ENCODE peak calls at places on chromosome 15, in eight cellular contexts. L, N, S, T, I, V, U and E are unnamed samples.

GRCh38 chr15:69643476-69643875 is 190.9 kb downstream of the RPLP1 start:
- DNase-seq in T (no peak), V (no peak), S (no peak), L (no peak), U (no peak), N (no peak), I (no peak), E (no peak)

GRCh38 chr15:40091861-40092415 is 16.7 kb downstream of the BMF start:
- DNase-seq in L (no peak), U (no peak), T (no peak), I (no peak), N (no peak), V (no peak), S (no peak), E (peak; percentile 96)

GRCh38 chr15:40249477-40250303 is 10.8 kb downstream of the PAK6 start:
- DNase-seq in T (no peak), U (no peak), I (no peak), V (peak; percentile 32), L (no peak), N (no peak), S (no peak), E (no peak)

GRCh38 chr15:57526615-57527014 is 65.1 kb upstream of the MYZAP start:
- DNase-seq in L (peak; percentile 21), N (no peak), I (no peak), V (no peak), T (no peak), S (no peak), U (no peak), E (no peak)

GRCh38 chr15:101391981-101392566 is 97.0 kb upstream of the SNRPA1 start:
- DNase-seq in I (no peak), N (no peak), S (no peak), T (no peak), U (no peak), V (no peak), L (no peak), E (no peak)

GRCh38 chr15:25694823-25695312 is 168.3 kb downstream of the ATP10A start:
- DNase-seq in N (no peak), I (no peak), U (no peak), L (no peak), V (no peak), S (no peak), T (no peak), E (no peak)

GRCh38 chr15:81897011-81897677 is 148.7 kb downstream of the MEX3B start:
- DNase-seq in S (no peak), L (no peak), V (no peak), T (no peak), I (no peak), U (no peak), N (no peak), E (no peak)

GRCh38 chr15:25437751-25438600 is 848 bp downstream of the UBE3A start:
- DNase-seq in V (peak; percentile 83), L (peak; percentile 63), T (peak; percentile 58), N (peak; percentile 88), U (peak; percentile 66), I (peak; percentile 78), S (no peak), E (peak; percentile 76)

GRCh38 chr15:38809621-38810020 is 245.0 kb upstream of the RASGRP1 start:
- DNase-seq in U (no peak), V (no peak), S (no peak), T (no peak), I (no peak), L (no peak), N (no peak), E (no peak)

GRCh38 chr15:58627046-58627445 is 122.5 kb downstream of the ADAM10 start:
- DNase-seq in I (no peak), V (no peak), L (no peak), U (no peak), T (no peak), N (no peak), S (no peak), E (no peak)

GRCh38 chr15:58626378-58626777 is 123.1 kb downstream of the ADAM10 start:
- DNase-seq in U (no peak), I (no peak), V (no peak), N (no peak), L (no peak), T (no peak), S (no peak), E (no peak)

GRCh38 chr15:58629625-58630024 is 119.9 kb downstream of the ADAM10 start:
- DNase-seq in I (no peak), U (no peak), T (no peak), S (no peak), N (no peak), V (no peak), L (no peak), E (no peak)

GRCh38 chr15:58627706-58628105 is 121.8 kb downstream of the ADAM10 start:
- DNase-seq in V (no peak), T (no peak), N (no peak), S (no peak), L (peak; percentile 49), I (no peak), U (no peak), E (no peak)

DNA sequence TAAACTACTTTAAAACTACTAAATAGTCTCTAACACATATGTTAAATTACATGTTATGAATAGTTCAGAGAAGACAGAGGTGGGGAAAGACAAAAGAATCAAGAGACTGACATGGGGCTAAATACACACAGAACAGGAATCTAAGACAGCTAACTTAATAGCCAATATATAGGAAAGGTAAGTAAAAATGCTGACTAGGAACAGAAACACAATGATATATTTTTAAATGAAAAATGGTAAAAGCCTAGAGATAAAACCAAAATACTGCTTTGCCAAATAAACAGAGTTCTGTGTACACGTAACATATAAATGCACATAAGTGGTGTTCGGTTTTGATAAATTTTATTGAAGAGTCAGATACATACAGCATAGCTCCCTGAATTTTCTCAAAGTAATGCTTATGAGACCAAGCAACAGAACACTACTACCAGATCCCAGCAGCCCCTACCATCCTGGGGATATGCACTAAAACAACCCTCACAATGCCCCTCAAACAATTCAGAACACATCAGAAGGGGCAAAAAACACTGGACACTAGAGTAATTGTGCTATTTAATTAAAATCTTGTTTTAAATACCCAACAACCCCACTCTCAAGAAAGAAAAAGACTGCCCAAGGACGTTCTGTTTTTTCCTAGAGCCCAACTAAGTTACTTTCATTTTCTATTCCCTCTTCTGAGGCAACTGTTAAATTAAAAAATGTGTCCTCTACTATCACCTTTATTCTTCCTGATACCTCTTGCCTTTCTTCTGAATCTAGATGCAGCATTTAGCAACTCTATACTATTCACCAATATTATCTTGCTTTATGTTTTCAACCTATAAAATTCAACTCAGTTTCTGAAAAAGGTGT is 121.1 kb downstream of the ADAM10 start:
- DNase-seq in L (peak; percentile 61), U (no peak), N (no peak), T (no peak), V (no peak), I (no peak), S (no peak), E (no peak)
- H3K27ac ChIP-seq in L (peak overlapping the region; percentile 57), U (peak overlapping the region; percentile 30), N (peak overlapping the region; percentile 22), T (peak overlapping the region; percentile 85), V (peak overlapping the region; percentile 46), I (peak overlapping the region; percentile 22), S (no peak overlapping the region), E (peak overlapping the region; percentile 9)

GRCh38 chr15:52528465-52529288 is at the start of gene MYO5A:
- DNase-seq in U (peak; percentile 67), V (peak; percentile 89), N (peak; percentile 87), I (peak; percentile 83), T (peak; percentile 73), S (no peak), L (peak; percentile 75), E (peak; percentile 74)

GRCh38 chr15:52529289-52529929 is 729 bp upstream of the MYO5A start:
- DNase-seq in V (no peak), S (no peak), I (no peak), T (peak; percentile 20), L (no peak), U (peak; percentile 18), N (peak; percentile 25), E (no peak)

GRCh38 chr15:52532427-52532826 is 3.7 kb upstream of the MYO5A start:
- DNase-seq in L (no peak), T (no peak), U (no peak), S (no peak), V (no peak), I (no peak), N (no peak), E (no peak)

GRCh38 chr15:52527898-52528464 is 699 bp downstream of the MYO5A start:
- DNase-seq in I (no peak), U (peak; percentile 32), L (peak; percentile 57), N (peak; percentile 19), T (peak; percentile 27), S (no peak), V (no peak), E (peak; percentile 29)

GRCh38 chr15:52529940-52530339 is 1.3 kb upstream of the MYO5A start:
- DNase-seq in U (no peak), N (no peak), L (no peak), V (no peak), S (no peak), I (no peak), T (no peak), E (no peak)
- H3K4me3 ChIP-seq in U (no peak overlapping the region), N (no peak overlapping the region), L (no peak overlapping the region), V (peak overlapping the region; percentile 94), S (peak overlapping the region; percentile 79), I (peak overlapping the region; percentile 92), T (peak overlapping the region; percentile 57), E (no peak overlapping the region)

GRCh38 chr15:80404719-80405553 is 754 bp downstream of the ARNT2 start:
- DNase-seq in I (no peak), U (peak; percentile 53), S (no peak), N (peak; percentile 40), L (no peak), T (no peak), V (peak; percentile 59), E (peak; percentile 18)

GRCh38 chr15:80402339-80402738 is 1.8 kb upstream of the ARNT2 start:
- DNase-seq in V (no peak), L (no peak), S (no peak), I (no peak), N (no peak), U (no peak), T (no peak), E (no peak)

GRCh38 chr15:80404057-80404718 is at the start of gene ARNT2:
- DNase-seq in L (no peak), S (no peak), V (peak; percentile 61), T (no peak), I (no peak), U (peak; percentile 43), N (peak; percentile 60), E (no peak)

GRCh38 chr15:80405554-80405850 is 1.3 kb downstream of the ARNT2 start:
- DNase-seq in T (no peak), V (no peak), I (no peak), U (no peak), S (no peak), L (no peak), N (no peak), E (no peak)

DNA sequence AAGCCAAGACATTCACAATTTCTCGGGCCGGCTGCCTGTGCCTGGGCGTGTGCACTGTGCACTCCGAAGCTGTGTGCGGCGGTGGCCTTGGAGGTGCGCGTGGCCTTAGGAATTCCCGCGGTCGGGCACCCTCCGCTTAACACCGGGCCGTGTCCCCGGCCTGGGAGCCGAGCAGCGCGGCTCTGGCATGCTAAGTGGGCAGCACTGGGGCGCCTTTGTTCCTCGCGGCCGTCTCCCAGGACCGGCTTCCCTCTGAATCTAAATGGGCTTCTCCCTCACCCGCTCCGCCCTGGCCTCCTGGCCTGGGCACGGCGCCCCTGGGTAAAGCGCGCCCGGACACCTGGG is 498 bp upstream of the ARNT2 start:
- DNase-seq in T (no peak), S (no peak), V (peak; percentile 65), U (peak; percentile 60), N (peak; percentile 42), I (no peak), L (no peak), E (no peak)
- H3K27ac ChIP-seq in T (peak overlapping the region; percentile 24), S (no peak overlapping the region), V (peak overlapping the region; percentile 50), U (peak overlapping the region; percentile 3), N (peak overlapping the region; percentile 43), I (peak overlapping the region; percentile 50), L (no peak overlapping the region), E (no peak overlapping the region)

GRCh38 chr15:31483053-31483923 is 156.7 kb downstream of the KLF13 start:
- DNase-seq in V (no peak), N (no peak), T (no peak), S (no peak), U (no peak), L (no peak), I (peak; percentile 65), E (no peak)
- H3K4me3 ChIP-seq in V (peak overlapping the region; percentile 41), N (no peak overlapping the region), T (peak overlapping the region; percentile 38), S (no peak overlapping the region), U (no peak overlapping the region), L (no peak overlapping the region), I (peak overlapping the region; percentile 70), E (no peak overlapping the region)